ENCODE peak calls at places on chromosomes 5 and 9, in nine cellular contexts. One of them, this sample, is unnamed.

GRCh38 chr5:73118331-73119011 is 1.9 kb upstream of the TMEM171 start:
- DNase-seq in heart right ventricle: no peak
- DNase-seq in cardiac muscle cell: no peak
- DNase-seq in choroid plexus epithelial cell: no peak
- DNase-seq in WTC11: no peak
- DNase-seq in bronchial epithelial cell: peak; percentile 70
- DNase-seq in glutamatergic neuron: no peak
- DNase-seq in IMR-90: no peak
- DNase-seq in NB4: no peak
- DNase-seq in this sample: no peak

GRCh38 chr5:176658007-176658599 is 10.8 kb downstream of the TSPAN17 start:
- DNase-seq in heart right ventricle: peak; percentile 58
- DNase-seq in cardiac muscle cell: peak; percentile 79
- DNase-seq in choroid plexus epithelial cell: peak; percentile 80
- DNase-seq in WTC11: peak; percentile 81
- DNase-seq in bronchial epithelial cell: peak; percentile 36
- DNase-seq in glutamatergic neuron: peak; percentile 81
- DNase-seq in IMR-90: peak; percentile 62
- DNase-seq in NB4: peak; percentile 73
- DNase-seq in this sample: peak; percentile 56

GRCh38 chr5:154881986-154882385 is 23.6 kb downstream of the CNOT8 start:
- DNase-seq in heart right ventricle: no peak
- DNase-seq in cardiac muscle cell: peak; percentile 37
- DNase-seq in choroid plexus epithelial cell: no peak
- DNase-seq in WTC11: no peak
- DNase-seq in bronchial epithelial cell: no peak
- DNase-seq in glutamatergic neuron: no peak
- DNase-seq in IMR-90: no peak
- DNase-seq in NB4: no peak
- DNase-seq in this sample: no peak

GRCh38 chr5:181223729-181224389 is 778 bp downstream of the TRIM41 start:
- DNase-seq in heart right ventricle: peak; percentile 55
- DNase-seq in cardiac muscle cell: peak; percentile 58
- DNase-seq in choroid plexus epithelial cell: peak; percentile 50
- DNase-seq in WTC11: peak; percentile 84
- DNase-seq in bronchial epithelial cell: no peak
- DNase-seq in glutamatergic neuron: peak; percentile 88
- DNase-seq in IMR-90: peak; percentile 40
- DNase-seq in NB4: peak; percentile 69
- DNase-seq in this sample: peak; percentile 55

GRCh38 chr9:122797316-122798033 is 2.4 kb upstream of the OR1K1 start:
- DNase-seq in heart right ventricle: no peak
- DNase-seq in cardiac muscle cell: no peak
- DNase-seq in choroid plexus epithelial cell: no peak
- DNase-seq in WTC11: no peak
- DNase-seq in bronchial epithelial cell: peak; percentile 43
- DNase-seq in glutamatergic neuron: no peak
- DNase-seq in IMR-90: peak; percentile 13
- DNase-seq in NB4: no peak
- DNase-seq in this sample: no peak

GRCh38 chr9:134059661-134060395 is 8.0 kb downstream of the BRD3 start:
- DNase-seq in heart right ventricle: no peak
- DNase-seq in cardiac muscle cell: no peak
- DNase-seq in choroid plexus epithelial cell: no peak
- DNase-seq in WTC11: no peak
- DNase-seq in bronchial epithelial cell: no peak
- DNase-seq in glutamatergic neuron: peak; percentile 31
- DNase-seq in IMR-90: no peak
- DNase-seq in NB4: peak; percentile 91
- DNase-seq in this sample: peak; percentile 6

GRCh38 chr5:69450116-69450515 is 35.2 kb downstream of the MARVELD2 start:
- DNase-seq in heart right ventricle: no peak
- DNase-seq in cardiac muscle cell: peak; percentile 65
- DNase-seq in choroid plexus epithelial cell: peak; percentile 53
- DNase-seq in WTC11: no peak
- DNase-seq in bronchial epithelial cell: peak; percentile 100
- DNase-seq in glutamatergic neuron: no peak
- DNase-seq in IMR-90: peak; percentile 96
- DNase-seq in NB4: no peak
- DNase-seq in this sample: no peak

GRCh38 chr5:141412853-141413539 is at the start of gene PCDHGA10:
- DNase-seq in heart right ventricle: no peak
- DNase-seq in cardiac muscle cell: peak; percentile 77
- DNase-seq in choroid plexus epithelial cell: peak; percentile 83
- DNase-seq in WTC11: peak; percentile 78
- DNase-seq in bronchial epithelial cell: peak; percentile 63
- DNase-seq in glutamatergic neuron: peak; percentile 40
- DNase-seq in IMR-90: peak; percentile 80
- DNase-seq in NB4: peak; percentile 82
- DNase-seq in this sample: no peak

DNA sequence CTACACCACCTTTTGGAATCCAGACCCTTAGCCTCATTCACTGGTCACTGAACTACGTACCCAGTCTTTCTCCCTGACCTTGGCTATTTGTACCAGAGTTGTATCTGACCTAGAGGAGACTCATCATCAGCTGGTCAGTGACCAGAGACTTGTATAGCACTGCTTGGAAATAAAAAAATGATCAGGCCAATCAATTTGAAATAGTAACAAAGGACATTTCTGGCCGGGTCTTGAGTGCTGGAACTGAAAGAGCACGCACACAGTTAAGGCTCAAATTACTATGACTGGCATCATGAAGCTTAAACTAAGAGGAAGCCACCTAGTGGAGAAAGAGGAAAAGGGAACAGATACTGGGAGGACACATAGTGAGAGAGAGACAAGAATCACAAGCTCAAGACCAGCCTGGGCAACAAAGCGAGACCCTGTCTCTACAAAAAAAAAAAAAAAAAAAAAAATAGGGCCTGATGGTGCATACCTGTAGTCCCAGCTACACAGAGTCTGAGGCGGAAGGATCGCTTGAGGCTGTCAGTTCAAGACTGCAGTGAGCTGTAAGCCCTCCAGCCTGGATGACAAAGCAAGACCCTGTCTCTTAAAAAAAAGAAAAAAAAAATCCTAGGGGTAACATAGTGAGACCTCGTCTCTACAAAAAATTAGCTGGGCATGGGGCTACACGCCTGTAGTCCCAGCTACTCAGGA is 12.8 kb upstream of the SRP19 start:
- DNase-seq in heart right ventricle: no peak
- DNase-seq in cardiac muscle cell: peak; percentile 79
- DNase-seq in choroid plexus epithelial cell: peak; percentile 91
- DNase-seq in WTC11: no peak
- DNase-seq in bronchial epithelial cell: peak; percentile 71
- DNase-seq in glutamatergic neuron: no peak
- DNase-seq in IMR-90: peak; percentile 78
- DNase-seq in NB4: peak; percentile 75
- DNase-seq in this sample: no peak
- TF ChIP-seq CTCF in heart right ventricle: peak; percentile 67
- TF ChIP-seq CTCF in cardiac muscle cell: peak; percentile 76
- TF ChIP-seq CTCF in choroid plexus epithelial cell: peak; percentile 76
- TF ChIP-seq CTCF in WTC11: peak; percentile 54
- TF ChIP-seq CTCF in bronchial epithelial cell: peak; percentile 74
- TF ChIP-seq CTCF in glutamatergic neuron: peak; percentile 78
- TF ChIP-seq CTCF in IMR-90: peak; percentile 67
- TF ChIP-seq CTCF in NB4: peak; percentile 68
- TF ChIP-seq CTCF in this sample: peak; percentile 63

DNA sequence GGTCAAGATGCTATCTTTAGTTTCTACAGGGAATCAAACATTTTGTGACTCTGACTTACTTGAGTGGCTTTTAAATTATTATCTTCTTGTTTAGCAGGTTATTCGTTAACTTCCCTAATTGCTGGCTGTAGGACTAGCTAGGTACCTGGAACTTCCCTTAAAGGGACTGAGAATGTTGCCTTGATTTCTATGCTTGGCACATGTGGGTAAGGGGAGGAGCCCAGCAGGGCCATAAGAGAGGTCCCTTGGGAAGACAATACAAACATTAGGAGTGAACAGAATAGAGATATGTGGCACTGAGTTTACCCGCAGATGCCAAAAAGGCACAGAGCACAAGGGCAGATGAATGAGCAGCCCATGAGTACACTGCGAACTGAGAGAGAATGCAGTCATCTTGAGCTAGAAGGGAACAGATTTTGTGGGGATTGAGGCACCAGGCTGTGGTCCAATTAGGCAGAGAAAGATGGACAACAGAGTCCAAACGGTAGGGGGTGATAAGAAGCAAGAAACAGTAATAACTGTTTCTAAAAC is 9.8 kb downstream of the CKMT2 start:
- DNase-seq in heart right ventricle: no peak
- DNase-seq in cardiac muscle cell: peak; percentile 16
- DNase-seq in choroid plexus epithelial cell: no peak
- DNase-seq in WTC11: no peak
- DNase-seq in bronchial epithelial cell: no peak
- DNase-seq in glutamatergic neuron: no peak
- DNase-seq in IMR-90: no peak
- DNase-seq in NB4: no peak
- DNase-seq in this sample: no peak
- TF ChIP-seq CTCF in heart right ventricle: no peak
- TF ChIP-seq CTCF in cardiac muscle cell: no peak
- TF ChIP-seq CTCF in choroid plexus epithelial cell: peak; percentile 28
- TF ChIP-seq CTCF in WTC11: no peak
- TF ChIP-seq CTCF in bronchial epithelial cell: no peak
- TF ChIP-seq CTCF in glutamatergic neuron: no peak
- TF ChIP-seq CTCF in IMR-90: no peak
- TF ChIP-seq CTCF in NB4: no peak
- TF ChIP-seq CTCF in this sample: no peak

GRCh38 chr5:150571836-150572235 is 63.9 kb downstream of the NDST1 start:
- DNase-seq in heart right ventricle: no peak
- DNase-seq in cardiac muscle cell: no peak
- DNase-seq in choroid plexus epithelial cell: no peak
- DNase-seq in WTC11: no peak
- DNase-seq in bronchial epithelial cell: no peak
- DNase-seq in glutamatergic neuron: no peak
- DNase-seq in IMR-90: no peak
- DNase-seq in NB4: no peak
- DNase-seq in this sample: no peak

GRCh38 chr5:150575745-150576448 is 64.6 kb upstream of the SYNPO start:
- DNase-seq in heart right ventricle: no peak
- DNase-seq in cardiac muscle cell: no peak
- DNase-seq in choroid plexus epithelial cell: no peak
- DNase-seq in WTC11: no peak
- DNase-seq in bronchial epithelial cell: no peak
- DNase-seq in glutamatergic neuron: no peak
- DNase-seq in IMR-90: no peak
- DNase-seq in NB4: no peak
- DNase-seq in this sample: no peak

GRCh38 chr5:150574818-150575537 is 65.5 kb upstream of the SYNPO start:
- DNase-seq in heart right ventricle: no peak
- DNase-seq in cardiac muscle cell: peak; percentile 47
- DNase-seq in choroid plexus epithelial cell: no peak
- DNase-seq in WTC11: no peak
- DNase-seq in bronchial epithelial cell: no peak
- DNase-seq in glutamatergic neuron: no peak
- DNase-seq in IMR-90: no peak
- DNase-seq in NB4: no peak
- DNase-seq in this sample: no peak

GRCh38 chr5:150573216-150573615 is 65.3 kb downstream of the NDST1 start:
- DNase-seq in heart right ventricle: no peak
- DNase-seq in cardiac muscle cell: no peak
- DNase-seq in choroid plexus epithelial cell: peak; percentile 51
- DNase-seq in WTC11: no peak
- DNase-seq in bronchial epithelial cell: no peak
- DNase-seq in glutamatergic neuron: no peak
- DNase-seq in IMR-90: no peak
- DNase-seq in NB4: no peak
- DNase-seq in this sample: no peak

DNA sequence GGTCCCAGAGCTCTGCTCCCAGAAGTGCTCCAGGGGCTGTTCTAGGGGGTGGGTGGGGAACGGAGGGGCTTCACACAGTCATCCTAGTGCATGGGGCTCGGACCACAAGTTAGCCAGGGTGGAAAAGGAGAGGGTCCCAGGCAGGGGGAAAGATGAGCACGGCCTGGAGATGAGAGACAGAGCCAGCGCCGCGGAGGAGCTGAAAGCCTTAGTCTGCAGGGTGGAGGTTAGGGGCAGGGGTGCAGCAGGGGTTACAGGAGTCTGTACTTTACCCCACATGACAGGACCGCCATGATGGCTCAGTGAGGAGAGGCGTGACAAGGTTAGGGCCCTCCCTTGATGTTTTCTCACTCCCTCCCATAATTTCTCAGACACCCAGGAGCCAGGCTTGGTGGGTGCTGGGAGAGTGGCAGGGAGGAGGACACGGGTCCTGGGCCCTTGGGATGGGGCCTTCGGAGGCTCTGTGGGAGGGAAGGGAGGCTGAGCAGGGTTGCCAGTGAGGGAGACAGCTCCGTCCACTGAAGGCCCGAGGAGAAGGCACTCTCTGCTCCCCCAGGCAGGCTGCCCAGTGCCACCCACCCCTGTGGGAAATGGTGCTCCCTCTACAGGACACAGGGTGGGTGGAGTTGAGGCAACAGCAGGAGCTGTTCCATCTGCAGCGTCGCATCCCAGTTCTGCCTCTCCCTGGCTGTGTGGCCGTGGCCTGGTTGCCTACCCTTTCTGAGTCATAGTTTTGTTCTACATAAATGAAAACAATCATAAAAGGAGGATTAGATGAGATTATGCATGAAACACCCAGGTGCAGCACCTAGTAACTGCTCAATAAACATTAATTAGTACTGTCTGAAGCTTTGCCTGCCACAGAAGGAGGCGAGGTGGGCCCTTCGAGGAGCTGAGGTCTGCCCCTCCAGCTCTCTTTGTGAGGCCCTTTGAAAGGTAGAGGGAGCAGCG is 66.2 kb downstream of the NDST1 start:
- DNase-seq in heart right ventricle: no peak
- DNase-seq in cardiac muscle cell: no peak
- DNase-seq in choroid plexus epithelial cell: peak; percentile 43
- DNase-seq in WTC11: no peak
- DNase-seq in bronchial epithelial cell: no peak
- DNase-seq in glutamatergic neuron: no peak
- DNase-seq in IMR-90: no peak
- DNase-seq in NB4: no peak
- DNase-seq in this sample: no peak
- TF ChIP-seq CTCF in heart right ventricle: no peak
- TF ChIP-seq CTCF in cardiac muscle cell: peak; percentile 27
- TF ChIP-seq CTCF in choroid plexus epithelial cell: peak; percentile 42
- TF ChIP-seq CTCF in WTC11: no peak
- TF ChIP-seq CTCF in bronchial epithelial cell: peak; percentile 2
- TF ChIP-seq CTCF in glutamatergic neuron: no peak
- TF ChIP-seq CTCF in IMR-90: peak; percentile 17
- TF ChIP-seq CTCF in NB4: no peak
- TF ChIP-seq CTCF in this sample: no peak

GRCh38 chr5:66828551-66829421 is 232.6 kb downstream of the MAST4 start:
- DNase-seq in heart right ventricle: peak; percentile 46
- DNase-seq in cardiac muscle cell: peak; percentile 82
- DNase-seq in choroid plexus epithelial cell: peak; percentile 88
- DNase-seq in WTC11: peak; percentile 45
- DNase-seq in bronchial epithelial cell: peak; percentile 87
- DNase-seq in glutamatergic neuron: peak; percentile 60
- DNase-seq in IMR-90: peak; percentile 71
- DNase-seq in NB4: no peak
- DNase-seq in this sample: peak; percentile 20

GRCh38 chr5:66829826-66830225 is 233.6 kb downstream of the MAST4 start:
- DNase-seq in heart right ventricle: no peak
- DNase-seq in cardiac muscle cell: peak; percentile 77
- DNase-seq in choroid plexus epithelial cell: peak; percentile 67
- DNase-seq in WTC11: no peak
- DNase-seq in bronchial epithelial cell: peak; percentile 90
- DNase-seq in glutamatergic neuron: no peak
- DNase-seq in IMR-90: peak; percentile 8
- DNase-seq in NB4: no peak
- DNase-seq in this sample: no peak

GRCh38 chr5:66828046-66828550 is 231.9 kb downstream of the MAST4 start:
- DNase-seq in heart right ventricle: no peak
- DNase-seq in cardiac muscle cell: no peak
- DNase-seq in choroid plexus epithelial cell: no peak
- DNase-seq in WTC11: peak; percentile 21
- DNase-seq in bronchial epithelial cell: no peak
- DNase-seq in glutamatergic neuron: no peak
- DNase-seq in IMR-90: no peak
- DNase-seq in NB4: no peak
- DNase-seq in this sample: no peak

GRCh38 chr5:66826696-66827095 is 230.5 kb downstream of the MAST4 start:
- DNase-seq in heart right ventricle: no peak
- DNase-seq in cardiac muscle cell: no peak
- DNase-seq in choroid plexus epithelial cell: no peak
- DNase-seq in WTC11: no peak
- DNase-seq in bronchial epithelial cell: no peak
- DNase-seq in glutamatergic neuron: no peak
- DNase-seq in IMR-90: no peak
- DNase-seq in NB4: no peak
- DNase-seq in this sample: no peak

GRCh38 chr5:66830636-66831035 is 234.4 kb downstream of the MAST4 start:
- DNase-seq in heart right ventricle: no peak
- DNase-seq in cardiac muscle cell: peak; percentile 10
- DNase-seq in choroid plexus epithelial cell: no peak
- DNase-seq in WTC11: no peak
- DNase-seq in bronchial epithelial cell: peak; percentile 79
- DNase-seq in glutamatergic neuron: no peak
- DNase-seq in IMR-90: no peak
- DNase-seq in NB4: no peak
- DNase-seq in this sample: no peak
- TF ChIP-seq CTCF in heart right ventricle: peak; percentile 48
- TF ChIP-seq CTCF in cardiac muscle cell: peak; percentile 23
- TF ChIP-seq CTCF in choroid plexus epithelial cell: peak; percentile 29
- TF ChIP-seq CTCF in WTC11: no peak
- TF ChIP-seq CTCF in bronchial epithelial cell: peak; percentile 8
- TF ChIP-seq CTCF in glutamatergic neuron: no peak
- TF ChIP-seq CTCF in IMR-90: no peak
- TF ChIP-seq CTCF in NB4: no peak
- TF ChIP-seq CTCF in this sample: no peak

This sample was measured in progenitor cell of endocrine pancreas.